ENCODE peak calls at places on chromosome 12, in five cellular contexts. N is OCI-LY7; L is astrocyte; F is NCI-H510A treated with DMSO at 0.1 percent for 48 hours; V is naive thymus-derived CD8-positive, alpha-beta T cell. D is an unnamed sample.

GRCh38 chr12:121095544-121096198 is 37.0 kb upstream of the P2RX7 start:
- DNase-seq in N (peak), L (peak), F (peak), V (peak), D (peak)

GRCh38 chr12:76945867-76946266 is 67.0 kb upstream of the CSRP2 start:
- DNase-seq in N (no peak), L (peak), F (no peak), V (no peak), D (no peak)

GRCh38 chr12:107296681-107297086 is 203.3 kb upstream of the CRY1 start:
- DNase-seq in N (no peak), L (peak), F (no peak), V (no peak), D (no peak)

GRCh38 chr12:22018860-22019259 is 27.2 kb upstream of the CMAS start:
- DNase-seq in N (no peak), L (no peak), F (peak), V (no peak), D (peak)

GRCh38 chr12:52564582-52564981 is 9.1 kb downstream of the KRT74 start:
- DNase-seq in N (no peak), L (no peak), F (no peak), V (no peak), D (no peak)

GRCh38 chr12:58757422-58757821 is 162.9 kb downstream of the LRIG3 start:
- DNase-seq in N (no peak), L (peak), F (no peak), V (no peak), D (peak)

GRCh38 chr12:123715151-123715676 is 3.1 kb downstream of the ATP6V0A2 start:
- DNase-seq in N (no peak), L (no peak), F (no peak), V (no peak), D (no peak)

GRCh38 chr12:51270067-51270846 is at the start of gene SMAGP:
- DNase-seq in N (peak), L (peak), F (peak), V (peak), D (peak)

GRCh38 chr12:72307229-72307628 is 35.1 kb downstream of the TRHDE start:
- DNase-seq in N (no peak), L (no peak), F (no peak), V (no peak), D (no peak)

GRCh38 chr12:64004639-64005038 is 160.1 kb downstream of the SRGAP1 start:
- DNase-seq in N (no peak), L (peak), F (no peak), V (no peak), D (no peak)

GRCh38 chr12:128961957-128962356 is 108.7 kb downstream of the GLT1D1 start:
- DNase-seq in N (no peak), L (no peak), F (no peak), V (no peak), D (no peak)

GRCh38 chr12:89648211-89648930 is 60.3 kb downstream of the ATP2B1 start:
- DNase-seq in N (no peak), L (peak), F (no peak), V (no peak), D (no peak)

GRCh38 chr12:103334447-103334846 is 161.3 kb downstream of the C12orf42 start:
- DNase-seq in N (no peak), L (no peak), F (no peak), V (no peak), D (no peak)

GRCh38 chr12:105369014-105369413 is 38.5 kb downstream of the C12orf75 start:
- DNase-seq in N (no peak), L (peak), F (no peak), V (no peak), D (no peak)

GRCh38 chr12:127075981-127076380 is 1191.0 kb upstream of the TMEM132C start:
- DNase-seq in N (no peak), L (no peak), F (no peak), V (no peak), D (no peak)

GRCh38 chr12:56267443-56268071 is 815 bp downstream of the COQ10A start:
- DNase-seq in N (no peak), L (no peak), F (no peak), V (no peak), D (no peak)

GRCh38 chr12:44428825-44429224 is 447.3 kb downstream of the NELL2 start:
- DNase-seq in N (no peak), L (no peak), F (no peak), V (no peak), D (no peak)

GRCh38 chr12:13472690-13473089 is 276.2 kb downstream of the EMP1 start:
- DNase-seq in N (no peak), L (no peak), F (no peak), V (no peak), D (no peak)

GRCh38 chr12:66036317-66036716 is 94.2 kb downstream of the LLPH start:
- DNase-seq in N (no peak), L (peak), F (no peak), V (no peak), D (peak)

GRCh38 chr12:106248849-106249371 is 1.1 kb upstream of the CKAP4 start:
- DNase-seq in N (peak), L (peak), F (no peak), V (peak), D (peak)

GRCh38 chr12:110741795-110742717 is 635 bp downstream of the PPP1CC start:
- DNase-seq in N (peak), L (no peak), F (peak), V (no peak), D (peak)

GRCh38 chr12:43317156-43317555 is 234.8 kb downstream of the ADAMTS20 start:
- DNase-seq in N (no peak), L (no peak), F (no peak), V (no peak), D (no peak)

GRCh38 chr12:22653075-22653474 is 28.1 kb downstream of the ETNK1 start:
- DNase-seq in N (no peak), L (no peak), F (no peak), V (no peak), D (no peak)

GRCh38 chr12:40149673-40150260 is 43.9 kb upstream of the SLC2A13 start:
- DNase-seq in N (no peak), L (no peak), F (no peak), V (no peak), D (no peak)

GRCh38 chr12:120079352-120080042 is 37.1 kb downstream of the RAB35 start:
- DNase-seq in N (no peak), L (no peak), F (no peak), V (no peak), D (no peak)

GRCh38 chr12:108734200-108734906 is 3.0 kb upstream of the CORO1C start:
- DNase-seq in N (no peak), L (peak), F (no peak), V (no peak), D (peak)

GRCh38 chr12:14514946-14515345 is 52.7 kb downstream of the PLBD1 start:
- DNase-seq in N (no peak), L (no peak), F (no peak), V (no peak), D (no peak)

GRCh38 chr12:105759172-105759571 is 379.6 kb downstream of the NUAK1 start:
- DNase-seq in N (no peak), L (no peak), F (no peak), V (no peak), D (no peak)

GRCh38 chr12:125128806-125129571 is 63.8 kb downstream of the AACS start:
- DNase-seq in N (no peak), L (no peak), F (no peak), V (no peak), D (no peak)

GRCh38 chr12:503111-503761 is 43.5 kb downstream of the B4GALNT3 start:
- DNase-seq in N (no peak), L (no peak), F (peak), V (no peak), D (peak)

GRCh38 chr12:42144174-42144423 is 575 bp downstream of the GXYLT1 start:
- DNase-seq in N (no peak), L (no peak), F (no peak), V (no peak), D (no peak)

GRCh38 chr12:38138225-38139221 is 178.1 kb upstream of the ALG10B start:
- DNase-seq in N (peak), L (peak), F (peak), V (peak), D (peak)